ENCODE peak calls at places on chromosome 20, in five cellular contexts. C is mammary epithelial cell, K is WERI-Rb-1, T is Peyer's patch, O is fibroblast of lung. A is an unnamed sample.

GRCh38 chr20:10074513-10074912 is 39.7 kb downstream of the ANKEF1 start:
- DNase-seq in K (no peak), O (peak), C (peak), T (no peak), A (no peak)

GRCh38 chr20:48831702-48832422 is 4.1 kb upstream of the PREX1 start:
- DNase-seq in O (peak), K (peak), C (peak), T (no peak), A (peak)

GRCh38 chr20:51985013-51985415 is 182.7 kb upstream of the SALL4 start:
- DNase-seq in C (peak), O (peak), K (no peak), T (no peak), A (no peak)

GRCh38 chr20:3651204-3651970 is 11.8 kb downstream of the GFRA4 start:
- DNase-seq in T (no peak), K (no peak), O (no peak), C (no peak), A (no peak)

GRCh38 chr20:53597521-53598120 is 4.0 kb upstream of the ZNF217 start:
- DNase-seq in K (no peak), O (no peak), T (no peak), C (no peak), A (no peak)

GRCh38 chr20:63802469-63803240 is 28.4 kb downstream of the ZBTB46 start:
- DNase-seq in K (no peak), T (no peak), C (no peak), O (no peak), A (no peak)

GRCh38 chr20:63138855-63139341 is 77.0 kb downstream of the YTHDF1 start:
- DNase-seq in T (no peak), C (peak), K (no peak), O (peak), A (no peak)

GRCh38 chr20:35300469-35301262 is 8.4 kb upstream of the FAM83C start:
- DNase-seq in O (no peak), C (no peak), T (no peak), K (no peak), A (no peak)

GRCh38 chr20:53957421-53958172 is 112.8 kb downstream of the BCAS1 start:
- DNase-seq in T (no peak), K (no peak), C (no peak), O (peak), A (no peak)

GRCh38 chr20:50144362-50144761 is 9.2 kb downstream of the PEDS1 start:
- DNase-seq in K (no peak), T (no peak), O (peak), C (peak), A (no peak)

GRCh38 chr20:58695895-58696375 is 3.3 kb downstream of the NPEPL1 start:
- DNase-seq in K (no peak), C (no peak), O (no peak), T (no peak), A (no peak)

GRCh38 chr20:49887251-49887827 is 28.0 kb downstream of the SPATA2 start:
- DNase-seq in C (no peak), K (no peak), O (peak), T (no peak), A (no peak)

GRCh38 chr20:2866236-2866635 is 7.0 kb upstream of the PTPRA start:
- DNase-seq in O (no peak), C (no peak), K (no peak), T (no peak), A (no peak)

GRCh38 chr20:48783533-48784272 is 44.1 kb downstream of the PREX1 start:
- DNase-seq in T (no peak), C (no peak), K (no peak), O (peak), A (no peak)

GRCh38 chr20:13256606-13257005 is 35.5 kb downstream of the ISM1 start:
- DNase-seq in T (no peak), C (no peak), K (no peak), O (no peak), A (no peak)

GRCh38 chr20:46242390-46242789 is 65.9 kb downstream of the CDH22 start:
- DNase-seq in T (no peak), C (no peak), O (no peak), K (no peak), A (no peak)
- H3K27ac ChIP-seq in T (no peak), C (no peak), O (no peak), K (no peak), A (no peak)

DNA sequence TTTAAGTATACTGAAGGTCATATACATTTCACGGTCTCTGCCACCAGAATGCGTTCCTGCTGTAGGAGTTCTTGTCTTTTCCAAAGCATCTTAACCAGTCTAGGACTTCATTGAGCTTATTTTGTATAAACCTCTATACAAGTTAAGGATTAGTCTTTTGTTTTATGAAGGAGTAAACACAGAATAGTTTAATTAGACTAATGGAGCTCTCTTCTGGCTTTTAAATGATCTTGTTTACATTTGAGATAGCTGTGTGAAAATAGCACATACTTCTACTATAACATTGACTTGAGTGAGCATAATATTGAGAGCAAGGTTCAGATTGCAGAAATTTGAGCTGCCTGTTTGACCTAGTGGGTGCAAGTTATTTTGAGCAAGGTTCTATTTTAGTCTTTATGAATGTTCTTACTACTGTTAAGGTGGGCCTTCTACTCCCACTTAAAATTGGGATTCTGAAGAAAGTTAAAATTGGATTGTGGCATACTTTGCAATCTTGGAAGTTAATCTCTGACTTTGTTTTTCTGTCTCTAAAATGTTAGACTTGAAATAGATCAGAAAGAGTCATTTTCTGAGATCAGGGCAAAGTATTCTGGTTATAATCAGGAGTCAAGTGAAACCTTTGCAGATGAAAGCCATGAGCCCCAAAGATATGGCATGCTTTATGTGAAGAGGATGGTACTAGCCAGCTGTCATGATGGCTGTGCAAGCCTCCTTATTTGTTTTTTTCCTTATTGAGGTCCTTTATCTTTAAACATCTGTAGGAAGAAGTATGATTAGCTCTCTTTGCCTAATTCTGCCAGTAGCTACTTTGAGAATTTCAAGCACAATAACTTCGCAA is 41.8 kb downstream of the RPRD1B start:
- DNase-seq in T (no peak), C (no peak), K (no peak), O (peak), A (no peak)
- H3K4me3 ChIP-seq in T (no peak), C (no peak), K (no peak), O (no peak), A (no peak)

GRCh38 chr20:34075647-34076046 is 36.4 kb downstream of the EIF2S2 start:
- DNase-seq in K (no peak), C (no peak), T (no peak), O (no peak), A (no peak)

GRCh38 chr20:34074101-34074760 is 37.8 kb downstream of the EIF2S2 start:
- DNase-seq in O (no peak), T (no peak), K (peak), C (peak), A (no peak)

GRCh38 chr20:34072076-34072475 is 40.0 kb downstream of the EIF2S2 start:
- DNase-seq in K (no peak), T (no peak), C (no peak), O (no peak), A (no peak)

GRCh38 chr20:34070079-34070439 is 42.0 kb downstream of the EIF2S2 start:
- DNase-seq in K (no peak), T (no peak), C (no peak), O (no peak), A (no peak)

GRCh38 chr20:34072778-34073177 is 39.3 kb downstream of the EIF2S2 start:
- DNase-seq in K (no peak), C (no peak), O (no peak), T (no peak), A (no peak)
- TF ChIP-seq CTCF in K (no peak), C (no peak), O (no peak), T (no peak), A (no peak)

GRCh38 chr20:36881888-36882287 is 6.0 kb downstream of the TLDC2 start:
- DNase-seq in K (no peak), O (peak), C (peak), T (no peak), A (no peak)
- H3K27ac ChIP-seq in K (no peak), O (no peak), C (no peak), T (no peak), A (no peak)

GRCh38 chr20:25750220-25750764 is 53.6 kb upstream of the ZNF337 start:
- DNase-seq in C (no peak), T (no peak), O (no peak), K (no peak), A (no peak)
- H3K4me3 ChIP-seq in C (no peak), T (peak), O (no peak), K (no peak), A (peak)

A was measured in coronary artery.